ENCODE peak calls at places on chromosomes 11 and 22, in five cellular contexts. H, R, Z, L and K are unnamed samples.

GRCh38 chr11:45471002-45471665 is 185.0 kb upstream of the SYT13 start:
- ATAC-seq in H (no peak), R (no peak), Z (no peak), L (no peak), K (no peak)

GRCh38 chr22:38296372-38296771 is 20.9 kb downstream of the CSNK1E start:
- ATAC-seq in H (no peak), R (no peak), Z (no peak), L (no peak), K (no peak)

GRCh38 chr22:45552580-45553332 is 50.1 kb downstream of the FBLN1 start:
- ATAC-seq in H (no peak), R (no peak), Z (peak), L (no peak), K (no peak)

GRCh38 chr11:33868646-33869461 is 23.0 kb downstream of the LMO2 start:
- ATAC-seq in H (peak), R (no peak), Z (peak), L (peak), K (peak)

GRCh38 chr11:133906241-133906640 is 50.5 kb downstream of the IGSF9B start:
- ATAC-seq in H (no peak), R (no peak), Z (no peak), L (no peak), K (no peak)

GRCh38 chr22:28810839-28811491 is 10.6 kb upstream of the XBP1 start:
- ATAC-seq in H (peak), R (peak), Z (no peak), L (peak), K (no peak)

GRCh38 chr11:2462092-2462985 is 17.5 kb downstream of the KCNQ1 start:
- ATAC-seq in H (no peak), R (no peak), Z (no peak), L (peak), K (no peak)

GRCh38 chr11:96276836-96277235 is 66.2 kb downstream of the MAML2 start:
- ATAC-seq in H (no peak), R (no peak), Z (no peak), L (no peak), K (no peak)

GRCh38 chr22:30317778-30318177 is 9.0 kb downstream of the TBC1D10A start:
- ATAC-seq in H (no peak), R (no peak), Z (no peak), L (peak), K (no peak)

GRCh38 chr22:49380095-49380827 is 447.4 kb downstream of the BRD1 start:
- ATAC-seq in H (no peak), R (no peak), Z (no peak), L (no peak), K (no peak)

GRCh38 chr11:20963596-20963995 is 294.2 kb downstream of the NELL1 start:
- ATAC-seq in H (no peak), R (no peak), Z (no peak), L (no peak), K (no peak)